ENCODE peak calls at places on chromosomes 3 and 15, in four cellular contexts. F, D, G and S are unnamed samples.

GRCh38 chr3:111803123-111803593 is 55.9 kb upstream of the PHLDB2 start:
- DNase-seq in D (peak), F (peak), G (peak), S (peak)

GRCh38 chr15:75228787-75229186 is 27.1 kb downstream of the C15orf39 start:
- DNase-seq in F (no peak), G (no peak), D (peak), S (no peak)

GRCh38 chr3:124821356-124821755 is 65.8 kb downstream of the ITGB5 start:
- DNase-seq in D (no peak), F (no peak), G (no peak), S (no peak)

GRCh38 chr3:63960048-63960711 is 48.0 kb upstream of the SCAANT1 start:
- DNase-seq in F (no peak), D (no peak), G (no peak), S (no peak)

GRCh38 chr3:21294768-21295167 is 456.2 kb downstream of the ZNF385D start:
- DNase-seq in G (no peak), D (no peak), F (no peak), S (no peak)

GRCh38 chr3:129493206-129493605 is 35.2 kb upstream of the RHO start:
- DNase-seq in F (no peak), G (no peak), D (peak), S (no peak)

GRCh38 chr3:52205727-52206372 is 7.9 kb downstream of the ALAS1 start:
- DNase-seq in G (no peak), F (no peak), D (no peak), S (no peak)

GRCh38 chr3:195468841-195469240 is 26.0 kb upstream of the ACAP2 start:
- DNase-seq in G (no peak), D (no peak), F (no peak), S (no peak)

GRCh38 chr3:196518999-196519737 is 4.0 kb upstream of the SMCO1 start:
- DNase-seq in G (no peak), D (no peak), F (peak), S (peak)

GRCh38 chr3:52177701-52178042 is 20.3 kb upstream of the ALAS1 start:
- DNase-seq in D (no peak), G (no peak), F (no peak), S (no peak)

GRCh38 chr15:89136818-89137772 is 48.8 kb downstream of the ABHD2 start:
- DNase-seq in D (no peak), G (no peak), F (peak), S (no peak)

GRCh38 chr3:24400450-24400849 is 94.2 kb downstream of the THRB start:
- DNase-seq in G (no peak), D (no peak), F (no peak), S (no peak)

GRCh38 chr15:31272558-31273257 is 53.9 kb upstream of the KLF13 start:
- DNase-seq in D (peak), G (no peak), F (peak), S (no peak)

GRCh38 chr3:168088106-168088722 is 7.5 kb downstream of the GOLIM4 start:
- DNase-seq in D (no peak), F (no peak), G (no peak), S (no peak)

DNA sequence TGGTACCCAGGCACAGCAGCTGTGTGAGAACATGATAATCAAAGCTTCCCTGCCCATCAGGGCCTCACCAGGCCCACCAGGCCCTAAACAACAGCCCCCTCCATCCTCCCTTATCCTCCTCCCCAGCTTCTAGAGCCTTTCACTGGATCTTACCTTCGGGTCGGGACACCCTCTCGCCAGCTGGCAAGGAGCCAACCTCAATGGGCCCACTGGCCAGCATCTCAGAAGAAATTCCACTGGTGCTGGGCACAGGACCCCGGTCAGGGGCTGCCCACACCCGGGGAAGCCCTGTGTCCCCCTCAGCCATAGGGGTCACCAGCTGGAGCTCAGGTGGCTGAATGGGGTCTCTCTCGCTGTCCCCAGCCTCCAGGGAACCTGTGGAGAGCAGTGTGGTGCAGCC is 6.8 kb upstream of the QARS1 start:
- DNase-seq in F (no peak), D (no peak), G (no peak), S (no peak)
- TF ChIP-seq CTCF in F (no peak), D (no peak), G (no peak), S (no peak)

GRCh38 chr3:161096771-161097367 is 8.3 kb downstream of the B3GALNT1 start:
- DNase-seq in D (no peak), G (no peak), F (no peak), S (no peak)
- TF ChIP-seq CTCF in D (no peak), G (peak), F (no peak), S (no peak)

DNA sequence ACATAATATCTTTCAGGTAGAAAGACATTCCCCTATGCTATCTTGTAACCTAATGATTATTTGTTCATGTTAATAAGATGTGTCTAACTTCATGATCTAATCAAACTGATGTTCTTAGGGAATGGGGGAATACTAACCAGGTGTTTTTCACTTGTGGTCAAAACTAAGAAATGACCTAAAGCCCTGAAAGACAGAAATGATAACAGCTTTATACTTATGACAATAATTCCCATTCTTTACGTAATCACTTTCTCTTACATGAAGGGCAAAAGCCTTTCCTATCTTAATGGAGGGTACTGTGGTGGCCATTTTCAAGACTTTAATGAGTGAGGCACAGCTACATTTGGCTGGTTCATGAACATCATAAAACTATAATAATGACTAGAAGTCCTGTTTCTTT is 33.9 kb upstream of the MEIS2 start:
- DNase-seq in F (no peak), D (no peak), G (no peak), S (no peak)
- TF ChIP-seq CTCF in F (no peak), D (no peak), G (no peak), S (no peak)

GRCh38 chr15:90618330-90619136 is 88.8 kb downstream of the CRTC3 start:
- DNase-seq in F (no peak), D (no peak), G (peak), S (no peak)
- TF ChIP-seq CTCF in F (no peak), D (no peak), G (no peak), S (no peak)

GRCh38 chr3:5301671-5302297 is 114.3 kb downstream of the EDEM1 start:
- DNase-seq in G (no peak), F (no peak), D (no peak), S (no peak)

GRCh38 chr3:5304188-5304587 is 116.7 kb downstream of the EDEM1 start:
- DNase-seq in D (no peak), G (no peak), F (no peak), S (no peak)

GRCh38 chr3:5305681-5305983 is 118.1 kb downstream of the EDEM1 start:
- DNase-seq in F (no peak), G (no peak), D (no peak), S (no peak)

GRCh38 chr3:5302661-5303060 is 115.2 kb downstream of the EDEM1 start:
- DNase-seq in G (no peak), F (no peak), D (no peak), S (no peak)

GRCh38 chr3:5304789-5305680 is 117.5 kb downstream of the EDEM1 start:
- DNase-seq in F (no peak), D (peak), G (no peak), S (peak)
- TF ChIP-seq CTCF in F (peak), D (no peak), G (peak), S (peak)

DNA sequence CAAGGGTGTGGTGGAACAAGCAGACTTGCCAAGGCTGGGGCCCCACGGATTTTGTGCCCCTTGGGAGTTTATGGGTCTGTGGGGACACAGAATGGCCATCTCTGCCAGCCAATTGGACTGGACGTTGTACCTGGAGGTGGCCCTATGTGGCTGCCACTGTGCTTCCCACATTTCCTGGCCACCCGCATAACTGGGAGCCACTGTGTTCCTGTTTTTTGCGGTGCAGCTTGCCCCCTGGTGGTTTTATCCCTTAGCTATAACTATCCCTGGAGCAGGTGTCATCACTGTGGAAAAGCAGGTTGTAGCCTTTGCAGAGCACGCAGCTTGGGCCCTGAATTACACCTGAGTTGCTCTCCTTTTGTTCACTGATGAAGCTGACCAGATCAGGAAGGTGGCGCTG is 306.3 kb downstream of the ZPLD1 start:
- DNase-seq in D (no peak), G (no peak), F (no peak), S (no peak)
- TF ChIP-seq CTCF in D (no peak), G (no peak), F (no peak), S (no peak)

GRCh38 chr3:160685144-160685766 is 8.3 kb downstream of the ARL14 start:
- DNase-seq in G (no peak), D (no peak), F (no peak), S (no peak)
- TF ChIP-seq CTCF in G (peak), D (no peak), F (peak), S (peak)